ENCODE peak calls at places on chromosomes 13 and 19, in four cellular contexts. C is ovary, N is upper lobe of left lung, E is thyroid gland. H is an unnamed sample. For H3K4me1, the result is how much of the 10 kb centered on the place peaks cover.

GRCh38 chr13:63542704-63543215 is 2127.1 kb upstream of the PCDH20 start:
- DNase-seq in N (no peak), C (no peak), E (no peak), H (no peak)

GRCh38 chr19:50409347-50409746 is 9.4 kb upstream of the SPIB start:
- DNase-seq in C (no peak), E (no peak), N (peak), H (no peak)

GRCh38 chr13:36363464-36363863 is 17.3 kb upstream of the SPART start:
- DNase-seq in C (no peak), E (no peak), N (no peak), H (no peak)

GRCh38 chr13:87259479-87260083 is 411.6 kb upstream of the SLITRK5 start:
- DNase-seq in C (no peak), N (no peak), E (peak), H (no peak)

GRCh38 chr19:12779162-12779993 is 4.0 kb upstream of the HOOK2 start:
- DNase-seq in N (peak), C (peak), E (peak), H (no peak)

GRCh38 chr19:29521291-29522075 is 4.3 kb upstream of the VSTM2B start:
- DNase-seq in E (no peak), C (no peak), N (no peak), H (no peak)

GRCh38 chr19:45107621-45108170 is 14.7 kb downstream of the PPP1R37 start:
- DNase-seq in N (no peak), E (no peak), C (no peak), H (no peak)

GRCh38 chr13:39185326-39185725 is 147.1 kb downstream of the NHLRC3 start:
- DNase-seq in N (no peak), C (no peak), E (no peak), H (no peak)

GRCh38 chr13:37715606-37716015 is 117.0 kb upstream of the POSTN start:
- DNase-seq in E (no peak), C (no peak), N (no peak), H (no peak)

GRCh38 chr13:112874751-112875300 is 94.2 kb upstream of the MCF2L start:
- DNase-seq in N (no peak), C (no peak), E (no peak), H (no peak)

GRCh38 chr19:33052352-33052972 is 12.2 kb downstream of the RHPN2 start:
- DNase-seq in E (peak), C (peak), N (no peak), H (peak)

GRCh38 chr19:3458595-3459284 is 21.6 kb downstream of the SMIM24 start:
- DNase-seq in C (peak), E (peak), N (peak), H (peak)

GRCh38 chr13:79646880-79647279 is 165.9 kb downstream of the NDFIP2 start:
- DNase-seq in C (no peak), E (no peak), N (no peak), H (no peak)
- H3K27ac ChIP-seq in C (no peak), E (no peak), N (no peak), H (no peak)

DNA sequence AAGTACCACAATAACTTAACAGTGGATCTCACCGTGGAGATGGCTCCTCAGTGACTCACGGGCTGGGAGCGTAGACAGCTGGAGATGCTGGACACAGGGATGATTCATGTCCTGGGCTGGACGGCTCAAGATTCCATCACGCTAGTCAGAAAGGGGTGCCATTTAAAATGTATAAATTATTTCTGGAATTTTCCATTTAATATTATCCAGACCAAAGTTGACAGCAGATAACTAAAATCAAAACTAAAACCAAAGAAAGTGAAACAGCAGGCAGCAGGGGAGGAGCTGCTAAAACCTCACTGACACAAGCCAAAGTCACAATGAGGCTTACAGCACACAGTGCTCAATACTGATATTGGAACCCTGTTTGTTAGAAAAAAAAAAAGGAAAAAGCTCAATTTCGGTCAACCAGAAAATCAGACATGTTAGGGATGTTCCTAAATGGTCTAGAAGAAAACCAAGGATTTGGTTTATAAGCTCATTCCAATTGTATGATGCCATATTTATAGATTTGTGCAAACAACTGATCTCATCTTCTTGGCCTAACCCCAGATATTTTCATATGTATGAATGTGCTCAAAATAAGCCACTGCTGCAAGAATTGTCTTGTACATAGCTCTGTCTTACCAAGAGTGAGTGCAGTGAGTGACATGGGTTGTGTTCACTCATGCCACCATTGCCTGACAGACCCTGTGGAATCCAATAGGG is 111.8 kb downstream of the SACS start:
- DNase-seq in E (no peak), N (no peak), C (no peak), H (peak)
- H3K4me1 ChIP-seq in E (under half), N (under half), C (under half), H (under half)

DNA sequence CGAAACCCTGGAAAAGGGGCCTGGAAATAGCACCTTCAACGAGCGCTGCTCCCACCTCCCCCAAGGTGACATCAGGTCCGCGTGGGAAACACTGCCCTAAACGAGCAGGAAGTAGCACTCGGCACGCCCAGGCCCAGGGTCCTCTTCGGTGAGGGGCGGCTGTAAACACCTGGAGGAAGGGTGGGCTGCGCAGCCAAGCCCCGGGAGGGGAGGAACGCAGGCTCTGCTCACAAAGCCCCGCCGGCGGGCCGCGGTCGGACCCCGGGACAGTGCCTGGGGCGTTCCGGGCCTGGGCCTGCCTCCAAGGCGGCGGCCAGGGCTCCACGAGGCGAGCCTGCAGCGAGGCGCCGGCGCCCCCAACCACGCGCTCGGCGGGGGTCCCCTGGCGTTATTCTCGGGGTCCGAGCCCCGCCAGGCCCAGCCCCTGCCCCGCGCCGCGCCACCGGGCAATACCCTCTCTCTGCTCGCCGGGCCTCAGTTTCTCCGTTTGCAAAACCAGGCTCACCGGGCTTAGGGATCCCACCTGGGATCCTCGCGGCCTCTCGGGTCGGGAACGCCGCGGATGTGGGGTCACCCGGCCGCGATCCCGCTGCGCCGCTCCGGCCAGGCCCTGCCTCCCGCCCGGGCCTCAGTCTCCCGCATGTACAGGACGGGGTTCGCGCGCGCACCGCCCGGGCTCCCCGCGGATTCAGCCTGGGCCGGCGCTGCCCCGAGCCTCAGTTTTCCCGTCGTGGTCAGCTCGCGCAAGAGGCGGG is 630 bp downstream of the RNF126 start:
- DNase-seq in E (peak), N (peak), C (no peak), H (no peak)
- TF ChIP-seq POLR2A in E (no peak), N (no peak), C (no peak), H (no peak)

GRCh38 chr13:44747179-44747578 is 171.0 kb upstream of the TSC22D1 start:
- DNase-seq in N (no peak), E (no peak), C (no peak), H (no peak)
- H3K27ac ChIP-seq in N (no peak), E (no peak), C (no peak), H (no peak)

GRCh38 chr19:1849999-1850398 is 1.7 kb upstream of the REXO1 start:
- DNase-seq in C (no peak), E (no peak), N (no peak), H (no peak)
- H3K4me1 ChIP-seq in C (under half), E (under half), N (half or more), H (half or more)

DNA sequence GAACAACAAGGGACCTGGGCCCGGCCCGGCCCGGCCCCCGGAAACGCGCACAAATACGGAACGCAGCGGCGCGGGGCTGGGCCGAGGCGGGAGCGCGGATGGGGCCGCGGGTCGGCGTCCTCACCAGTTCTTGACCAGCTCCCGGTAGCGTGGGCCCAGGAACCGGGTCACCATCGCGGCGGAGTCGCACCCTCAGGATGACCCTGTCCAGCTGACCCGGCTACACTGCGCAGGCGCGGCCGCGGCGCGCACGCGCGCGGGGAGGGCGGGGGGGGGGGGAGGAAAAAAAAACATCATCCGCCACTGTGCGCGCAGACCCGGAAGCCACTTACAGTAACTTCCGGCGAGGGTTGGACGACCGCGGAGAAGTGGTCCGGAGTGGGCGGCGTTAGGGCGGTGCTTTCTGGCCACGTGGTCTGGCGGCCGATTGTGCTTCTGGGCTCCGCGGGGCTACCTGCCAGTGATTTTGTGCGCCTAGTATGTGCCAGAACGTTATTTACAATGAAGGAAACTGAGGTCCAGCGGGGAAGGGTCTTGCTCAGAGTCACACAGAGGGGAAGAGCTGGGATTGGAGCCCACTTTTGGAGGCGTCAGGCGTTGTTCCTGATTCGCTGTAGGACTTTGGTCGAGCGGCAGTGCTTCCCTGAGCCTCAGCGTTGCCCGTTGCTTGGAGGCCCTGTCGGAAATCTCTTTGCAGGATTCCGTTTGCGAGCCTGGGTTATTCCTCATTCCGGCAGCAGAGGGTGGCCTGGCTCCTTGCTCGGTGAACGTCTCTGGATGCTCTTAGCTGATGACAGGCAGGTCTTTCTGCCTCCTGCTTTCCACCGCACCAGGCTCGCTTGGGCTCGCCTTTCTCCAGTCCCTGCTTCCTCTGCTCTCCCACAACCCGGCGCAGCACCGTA is at the start of gene UQCR11:
- DNase-seq in C (peak), N (peak), E (peak), H (peak)
- TF ChIP-seq POLR2A in C (peak), N (peak), E (no peak), H (peak)